ENCODE peak calls at places on chromosomes 2 and 18, in six cellular contexts. K is K562, O is GM12878, B is HepG2, Y is SK-N-SH, I is HL-60. L is an unnamed sample.

GRCh38 chr2:168607992-168608391 is 151.9 kb downstream of the CERS6 start:
- DNase-seq in K (no peak), O (no peak), B (no peak), Y (no peak), I (no peak), L (no peak)

GRCh38 chr18:62586148-62586774 is 63.4 kb downstream of the ZCCHC2 start:
- DNase-seq in K (peak; percentile 78), O (peak; percentile 34), B (peak; percentile 29), Y (peak; percentile 86), I (peak; percentile 49), L (no peak)

GRCh38 chr2:176643711-176644110 is 374.5 kb downstream of the MTX2 start:
- DNase-seq in K (no peak), O (no peak), B (peak; percentile 26), Y (peak; percentile 62), I (no peak), L (no peak)

GRCh38 chr18:11268691-11269686 is 119.6 kb upstream of the PIEZO2 start:
- DNase-seq in K (no peak), O (no peak), B (no peak), Y (no peak), I (no peak), L (no peak)

GRCh38 chr2:23489471-23490400 is 104.8 kb downstream of the KLHL29 start:
- DNase-seq in K (peak; percentile 4), O (no peak), B (no peak), Y (no peak), I (no peak), L (no peak)

GRCh38 chr2:149360106-149360505 is 29.7 kb downstream of the LYPD6 start:
- DNase-seq in K (no peak), O (no peak), B (no peak), Y (no peak), I (no peak), L (no peak)

GRCh38 chr2:48870503-48870902 is 115.0 kb upstream of the LHCGR start:
- DNase-seq in K (no peak), O (no peak), B (no peak), Y (no peak), I (no peak), L (no peak)

GRCh38 chr2:23019476-23019875 is 365.5 kb upstream of the KLHL29 start:
- DNase-seq in K (no peak), O (no peak), B (no peak), Y (no peak), I (no peak), L (no peak)

GRCh38 chr2:88099798-88100488 is 27.9 kb downstream of the FABP1 start:
- DNase-seq in K (peak; percentile 82), O (no peak), B (no peak), Y (peak; percentile 40), I (peak; percentile 38), L (peak; percentile 92)

GRCh38 chr2:47569658-47570398 is 166.9 kb downstream of the MSH2 start:
- DNase-seq in K (no peak), O (no peak), B (no peak), Y (peak; percentile 82), I (no peak), L (no peak)

GRCh38 chr2:45274190-45274926 is 265.1 kb upstream of the SIX2 start:
- DNase-seq in K (no peak), O (no peak), B (peak; percentile 95), Y (no peak), I (no peak), L (no peak)

GRCh38 chr2:211085056-211085680 is 528.8 kb downstream of the CPS1 start:
- DNase-seq in K (peak; percentile 9), O (no peak), B (peak; percentile 49), Y (peak; percentile 20), I (no peak), L (no peak)

GRCh38 chr2:128319773-128320608 is 1.3 kb upstream of the HS6ST1 start:
- DNase-seq in K (no peak), O (no peak), B (no peak), Y (peak; percentile 41), I (no peak), L (peak; percentile 58)

GRCh38 chr2:146246734-146247523 is 1597.9 kb upstream of the ACVR2A start:
- DNase-seq in K (no peak), O (no peak), B (no peak), Y (no peak), I (no peak), L (no peak)

GRCh38 chr2:177295479-177295878 is 31.0 kb upstream of the NFE2L2 start:
- DNase-seq in K (no peak), O (no peak), B (no peak), Y (no peak), I (no peak), L (no peak)

DNA sequence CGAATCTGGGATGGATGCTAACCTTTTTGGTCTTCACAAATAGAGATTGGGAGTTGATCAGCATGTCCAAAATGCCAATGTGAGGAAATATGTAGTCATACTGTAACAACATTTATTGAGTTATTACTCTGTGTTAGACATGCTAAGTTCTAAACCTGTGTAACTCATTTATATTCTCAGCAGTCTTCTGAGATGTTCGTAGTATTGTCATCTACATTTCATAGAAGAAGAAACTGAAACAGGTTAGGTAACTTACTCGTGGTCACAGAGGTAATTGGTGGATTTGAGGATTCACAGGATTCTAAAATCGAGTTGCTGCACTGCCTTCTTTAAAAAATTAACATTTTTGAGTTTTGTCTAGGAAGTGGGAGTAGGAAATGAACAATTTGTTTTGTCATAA is 162.1 kb downstream of the UBE2E3 start:
- DNase-seq in K (no peak), O (no peak), B (no peak), Y (no peak), I (no peak), L (no peak)
- TF ChIP-seq GABPA in K (no peak), O (no peak), B (no peak), Y (no peak), I (no peak), L (no peak)

DNA sequence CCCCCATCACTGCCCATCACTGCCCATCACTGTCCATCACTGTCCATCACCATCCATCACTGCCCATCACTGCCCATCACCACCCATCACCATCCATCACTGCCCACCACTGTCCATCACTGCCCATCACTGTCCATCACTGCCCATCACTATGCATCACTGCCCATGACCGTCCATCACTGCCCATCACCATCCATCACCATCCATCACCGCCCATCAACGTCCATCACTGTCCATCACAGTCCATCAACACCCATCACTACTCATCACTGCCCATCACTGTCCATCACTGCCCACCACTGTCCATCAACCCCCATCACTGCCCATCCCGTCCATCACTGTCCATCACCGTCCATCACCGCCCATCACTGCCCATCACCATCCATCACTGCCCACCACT is 57.8 kb upstream of the OTOS start:
- DNase-seq in K (no peak), O (no peak), B (no peak), Y (no peak), I (no peak), L (no peak)
- TF ChIP-seq GABPA in K (no peak), O (no peak), B (no peak), Y (no peak), I (no peak), L (no peak)

DNA sequence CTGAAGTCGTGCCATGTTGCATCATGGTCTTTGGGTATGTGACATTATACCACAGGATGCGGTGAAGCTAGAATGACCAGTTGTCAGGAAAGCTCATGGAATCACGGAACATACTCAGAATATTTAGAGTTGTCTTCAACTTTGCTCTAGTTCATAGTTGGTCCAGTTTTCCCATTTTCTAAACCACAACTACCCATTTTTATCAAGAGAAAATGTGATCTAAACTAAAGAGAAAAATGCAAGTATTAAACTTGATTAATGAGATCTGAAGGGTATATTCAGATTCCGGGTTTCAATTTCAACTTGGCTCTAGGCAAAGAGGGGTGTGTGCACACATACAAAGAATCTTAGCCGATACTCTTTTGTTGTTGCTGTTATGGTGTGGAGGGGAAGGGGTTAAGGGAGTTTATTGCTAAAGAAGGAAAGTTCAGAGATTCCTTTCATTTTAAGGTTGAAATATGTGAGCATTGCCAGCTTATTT is 516.5 kb upstream of the ZEB2 start:
- DNase-seq in K (no peak), O (no peak), B (no peak), Y (no peak), I (no peak), L (no peak)
- TF ChIP-seq GABPA in K (no peak), O (no peak), B (no peak), Y (no peak), I (no peak), L (no peak)

DNA sequence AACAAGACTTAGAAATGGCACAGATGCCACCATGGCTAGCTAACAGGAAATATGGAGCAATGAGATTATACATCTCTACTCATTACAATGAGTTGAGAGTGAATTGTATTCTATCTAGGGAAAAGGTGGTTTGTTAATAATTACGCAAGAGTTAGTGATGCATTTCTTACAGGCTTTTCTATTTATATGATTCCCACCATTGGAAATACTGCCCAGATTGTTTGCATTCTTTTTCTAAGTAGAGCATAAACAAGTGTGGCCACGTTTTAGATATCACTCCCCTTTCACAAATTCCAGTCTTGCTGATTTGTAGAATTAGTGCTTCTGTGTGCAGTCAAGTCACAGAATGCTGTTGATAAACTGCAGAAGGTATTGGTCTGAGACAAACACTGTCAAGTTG is 56.6 kb downstream of the ZNF804A start:
- DNase-seq in K (no peak), O (no peak), B (no peak), Y (no peak), I (no peak), L (no peak)
- TF ChIP-seq GABPA in K (no peak), O (no peak), B (no peak), Y (no peak), I (no peak), L (no peak)

DNA sequence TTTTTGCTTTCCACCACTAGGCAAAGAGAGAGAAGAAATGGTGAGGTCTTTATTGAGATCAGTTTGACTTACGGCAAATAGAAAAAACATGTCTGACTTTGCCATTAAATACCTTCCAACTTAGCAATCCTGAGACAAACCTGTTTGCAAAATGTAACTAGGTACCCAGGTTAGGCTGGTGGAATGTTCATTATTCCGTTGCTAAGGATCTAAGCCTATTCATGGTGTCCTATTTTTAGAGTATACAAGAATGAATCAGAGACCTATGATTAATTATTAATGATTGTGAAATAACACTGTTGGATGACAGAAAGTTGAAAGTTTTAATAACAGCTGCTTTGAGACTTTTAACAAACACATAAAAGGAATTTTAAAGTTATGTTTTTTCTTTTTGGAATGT is 53.6 kb upstream of the SLC38A11 start:
- DNase-seq in K (no peak), O (no peak), B (no peak), Y (no peak), I (no peak), L (no peak)
- TF ChIP-seq GABPA in K (no peak), O (no peak), B (no peak), Y (no peak), I (no peak), L (no peak)

DNA sequence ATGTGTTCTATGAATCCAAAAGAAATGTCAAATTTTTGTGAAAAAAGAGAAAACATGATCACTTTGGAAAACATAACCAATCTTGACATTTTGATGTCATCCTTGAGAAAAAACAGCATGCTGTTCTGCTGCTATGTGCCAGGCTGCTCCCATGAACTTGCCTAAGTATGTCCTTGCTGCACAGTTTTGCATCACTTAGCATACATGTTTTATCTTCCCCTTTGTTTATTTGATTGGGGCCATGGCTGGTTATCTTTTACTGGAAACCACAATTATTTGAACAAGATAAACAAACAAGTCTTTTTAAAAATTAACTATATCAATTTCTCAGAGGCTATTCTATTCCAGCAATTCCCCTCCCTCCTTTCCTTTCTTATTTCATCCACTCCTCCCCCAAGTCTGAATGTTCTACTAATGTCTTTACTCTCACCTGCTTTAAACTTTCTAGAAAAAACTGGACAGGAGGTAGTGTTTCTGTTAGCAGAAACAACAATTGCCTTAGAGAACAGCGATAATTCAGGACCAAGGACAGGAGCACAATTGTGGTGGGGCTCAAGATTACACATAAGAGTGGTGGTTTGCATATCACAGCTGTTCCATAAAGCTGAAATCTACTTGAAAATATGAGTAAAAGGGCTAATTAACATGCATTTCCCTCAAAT is 6.7 kb downstream of the AOX1 start:
- DNase-seq in K (no peak), O (no peak), B (peak; percentile 62), Y (no peak), I (no peak), L (no peak)
- TF ChIP-seq GABPA in K (no peak), O (no peak), B (no peak), Y (no peak), I (no peak), L (no peak)

L was measured in H1.